ENCODE peak calls at places on chromosomes 6 and 20, in six cellular contexts. V is neural progenitor cell, W is left ventricle myocardium inferior, H is heart left ventricle, Z is esophagus muscularis mucosa, O is lower lobe of right lung. G is an unnamed sample.

GRCh38 chr20:58171796-58172425 is 56.5 kb downstream of the ANKRD60 start:
- DNase-seq in O (peak; percentile 7), W (no peak), H (no peak), V (no peak), Z (no peak), G (no peak)

GRCh38 chr20:3485913-3486312 is 15.1 kb downstream of the ATRN start:
- DNase-seq in Z (no peak), W (no peak), V (no peak), H (no peak), O (no peak), G (no peak)

GRCh38 chr20:35306931-35307517 is 14.8 kb upstream of the FAM83C start:
- DNase-seq in H (peak; percentile 40), V (peak; percentile 83), O (no peak), Z (no peak), W (peak; percentile 25), G (no peak)

GRCh38 chr6:15500901-15501805 is 161.7 kb downstream of the DTNBP1 start:
- DNase-seq in W (no peak), V (no peak), Z (no peak), H (no peak), O (no peak), G (peak; percentile 60)

GRCh38 chr20:40638414-40638813 is 50.6 kb downstream of the MAFB start:
- DNase-seq in V (no peak), W (no peak), O (no peak), H (no peak), Z (no peak), G (no peak)

GRCh38 chr6:18135171-18135570 is 12.7 kb upstream of the NHLRC1 start:
- DNase-seq in H (no peak), W (no peak), Z (no peak), O (no peak), V (no peak), G (no peak)

GRCh38 chr20:49338061-49338460 is 60.2 kb upstream of the ZNFX1 start:
- DNase-seq in Z (no peak), H (no peak), O (no peak), V (no peak), W (no peak), G (no peak)

GRCh38 chr6:103456652-103457051 is 1403.1 kb downstream of the HACE1 start:
- DNase-seq in V (no peak), O (no peak), Z (no peak), W (no peak), H (no peak), G (no peak)

GRCh38 chr6:82095091-82095490 is 152.5 kb downstream of the IBTK start:
- DNase-seq in Z (no peak), V (no peak), W (no peak), O (no peak), H (no peak), G (no peak)

GRCh38 chr6:106913111-106913510 is 61.4 kb downstream of the CD24 start:
- DNase-seq in W (no peak), H (no peak), V (no peak), O (no peak), Z (no peak), G (no peak)

GRCh38 chr6:5869261-5869660 is 137.5 kb downstream of the NRN1 start:
- DNase-seq in W (no peak), V (no peak), Z (no peak), O (no peak), H (no peak), G (no peak)

GRCh38 chr6:31836676-31837611 is 9.4 kb downstream of the HSPA1B start:
- DNase-seq in H (no peak), V (no peak), Z (no peak), O (no peak), W (no peak), G (no peak)
- H3K4me3 ChIP-seq in H (peak overlapping the region; percentile 97), V (peak overlapping the region; percentile 89), Z (peak overlapping the region; percentile 94), O (peak overlapping the region; percentile 78), W (peak overlapping the region; percentile 99), G (peak overlapping the region; percentile 66)

DNA sequence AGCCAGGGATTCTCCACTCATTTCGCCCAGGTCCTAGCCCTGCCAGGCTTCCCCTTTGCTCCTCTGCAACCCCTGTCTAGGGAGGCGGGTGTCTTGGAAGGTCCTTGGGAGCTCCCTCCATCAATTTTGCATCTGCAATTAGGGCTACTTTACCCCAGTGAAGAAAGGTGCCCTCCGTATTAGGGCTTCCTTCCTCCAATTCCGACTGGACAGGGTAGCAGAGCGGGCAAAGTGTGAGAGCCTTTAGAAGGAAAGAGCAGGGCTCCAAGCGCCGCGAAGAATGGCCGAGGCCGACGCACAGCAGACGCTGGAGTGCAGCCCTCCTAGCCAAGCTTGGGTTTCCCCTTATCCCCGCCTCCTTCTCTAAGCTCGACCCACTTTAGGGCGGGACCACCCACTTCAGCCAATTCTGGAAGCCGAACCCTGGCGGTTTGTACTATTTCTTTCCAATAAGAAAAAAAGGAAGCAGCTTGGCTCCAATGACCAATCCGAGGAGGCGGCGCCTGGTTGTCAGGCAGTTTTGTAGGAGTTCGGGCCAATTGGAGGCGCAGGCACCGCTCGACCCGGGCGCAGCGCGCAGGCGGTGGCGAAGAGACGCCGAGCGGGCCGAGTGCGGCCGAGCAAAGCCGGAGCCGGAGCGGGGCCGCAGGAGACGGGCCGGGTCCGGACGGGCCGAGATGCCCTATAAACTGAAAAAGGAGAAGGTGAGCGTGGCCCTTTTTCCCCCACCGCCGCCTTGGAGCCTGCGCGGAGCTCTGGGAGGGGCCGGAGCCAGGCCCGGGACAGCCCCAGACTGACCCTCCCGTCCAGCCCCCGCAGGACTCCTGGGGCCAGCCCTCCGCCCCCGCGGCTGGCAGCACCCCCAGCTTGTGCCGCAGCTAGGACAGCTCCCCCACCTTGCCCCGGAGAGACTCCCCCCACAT is at the start of gene PPP2R5D:
- DNase-seq in V (peak; percentile 99), H (peak; percentile 98), Z (peak; percentile 99), W (peak; percentile 98), O (peak; percentile 98), G (peak; percentile 99)
- H3K4me1 ChIP-seq in V (peaks cover 13% of the 10 kb centered on the region), H (peaks cover 17% of the 10 kb centered on the region), Z (peaks cover 58% of the 10 kb centered on the region), W (peaks cover 66% of the 10 kb centered on the region), O (peaks cover 50% of the 10 kb centered on the region), G (peaks cover 47% of the 10 kb centered on the region)

GRCh38 chr6:129683606-129684322 is 26.2 kb downstream of the ARHGAP18 start:
- DNase-seq in Z (peak; percentile 91), H (peak; percentile 81), W (peak; percentile 65), V (no peak), O (peak; percentile 82), G (peak; percentile 90)
- H3K4me3 ChIP-seq in Z (no peak overlapping the region), H (no peak overlapping the region), W (no peak overlapping the region), V (no peak overlapping the region), O (no peak overlapping the region), G (no peak overlapping the region)

DNA sequence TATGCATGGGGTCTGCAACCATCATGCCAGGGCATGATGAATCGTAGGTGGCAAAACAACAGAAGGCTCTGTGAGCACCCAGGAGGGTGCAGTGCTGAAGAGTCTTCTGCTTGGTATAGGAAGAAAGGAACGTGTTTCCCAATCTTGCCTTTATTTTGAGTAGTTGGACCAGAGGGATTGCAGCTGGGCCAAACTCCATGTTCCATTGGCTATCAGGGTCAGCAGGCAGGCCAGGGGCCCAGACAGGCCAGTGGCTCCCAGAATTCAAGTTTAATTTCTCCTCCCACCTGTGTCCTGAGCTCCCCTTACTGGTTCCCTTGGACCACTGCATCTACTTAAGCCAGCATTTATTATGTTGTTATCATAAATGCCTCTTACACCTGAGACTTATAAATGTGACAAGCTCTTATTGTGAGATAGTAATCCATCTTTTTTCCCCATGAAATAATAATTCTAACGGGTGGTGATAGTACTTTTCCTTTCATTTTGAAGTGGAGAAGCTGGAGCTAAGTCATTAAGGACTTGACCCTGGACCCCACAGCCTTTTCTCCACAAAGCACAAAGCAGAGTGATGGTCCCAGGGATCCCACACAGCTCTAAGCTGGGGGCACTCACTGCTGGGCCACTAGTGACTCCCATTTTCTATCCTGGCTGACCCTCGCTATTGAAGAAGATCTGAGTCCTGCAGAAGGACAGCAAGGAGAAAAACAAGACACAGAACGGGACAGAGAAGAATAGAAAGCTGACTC is 809 bp upstream of the TRIM38 start:
- DNase-seq in H (no peak), O (no peak), W (no peak), V (no peak), Z (peak; percentile 68), G (no peak)
- H3K4me1 ChIP-seq in H (no peaks in the 10 kb centered on the region), O (peaks cover 46% of the 10 kb centered on the region), W (peaks cover 47% of the 10 kb centered on the region), V (peaks cover 4% of the 10 kb centered on the region), Z (peaks cover 50% of the 10 kb centered on the region), G (peaks cover 46% of the 10 kb centered on the region)

GRCh38 chr6:144217264-144217663 is 66.9 kb downstream of the STX11 start:
- DNase-seq in H (no peak), W (no peak), V (no peak), O (no peak), Z (no peak), G (no peak)
- H3K4me3 ChIP-seq in H (peak overlapping the region; percentile 82), W (peak overlapping the region; percentile 79), V (peak overlapping the region; percentile 58), O (peak overlapping the region; percentile 62), Z (peak overlapping the region; percentile 72), G (peak overlapping the region; percentile 64)

DNA sequence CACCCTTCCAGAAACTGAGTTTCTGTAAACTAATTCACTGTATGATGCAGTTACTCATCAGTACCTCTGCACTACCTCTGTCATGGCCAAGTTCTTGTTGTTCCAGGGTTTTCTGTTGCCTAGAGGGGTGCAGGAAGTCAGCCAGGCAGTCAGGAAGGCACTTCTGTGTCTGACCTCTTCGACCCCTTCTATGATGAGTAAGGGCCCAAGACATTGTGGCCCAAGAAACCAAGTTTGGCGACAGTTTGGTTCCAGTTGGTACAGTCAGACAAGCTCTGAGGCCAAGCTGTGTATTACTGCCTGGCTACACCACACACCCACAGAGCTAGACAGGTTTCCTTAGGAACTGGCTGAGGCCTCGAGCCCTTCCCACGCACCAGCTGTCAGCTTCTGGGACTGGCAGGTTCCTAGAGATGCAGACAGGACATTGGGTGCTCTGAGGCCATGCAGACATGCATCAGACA is 41.2 kb downstream of the TRAF3IP2 start:
- DNase-seq in Z (no peak), V (no peak), O (no peak), H (no peak), W (peak; percentile 57), G (no peak)
- H3K4me1 ChIP-seq in Z (peaks cover 75% of the 10 kb centered on the region), V (peaks cover 27% of the 10 kb centered on the region), O (peaks cover 62% of the 10 kb centered on the region), H (peaks cover 25% of the 10 kb centered on the region), W (peaks cover 78% of the 10 kb centered on the region), G (peaks cover 71% of the 10 kb centered on the region)

DNA sequence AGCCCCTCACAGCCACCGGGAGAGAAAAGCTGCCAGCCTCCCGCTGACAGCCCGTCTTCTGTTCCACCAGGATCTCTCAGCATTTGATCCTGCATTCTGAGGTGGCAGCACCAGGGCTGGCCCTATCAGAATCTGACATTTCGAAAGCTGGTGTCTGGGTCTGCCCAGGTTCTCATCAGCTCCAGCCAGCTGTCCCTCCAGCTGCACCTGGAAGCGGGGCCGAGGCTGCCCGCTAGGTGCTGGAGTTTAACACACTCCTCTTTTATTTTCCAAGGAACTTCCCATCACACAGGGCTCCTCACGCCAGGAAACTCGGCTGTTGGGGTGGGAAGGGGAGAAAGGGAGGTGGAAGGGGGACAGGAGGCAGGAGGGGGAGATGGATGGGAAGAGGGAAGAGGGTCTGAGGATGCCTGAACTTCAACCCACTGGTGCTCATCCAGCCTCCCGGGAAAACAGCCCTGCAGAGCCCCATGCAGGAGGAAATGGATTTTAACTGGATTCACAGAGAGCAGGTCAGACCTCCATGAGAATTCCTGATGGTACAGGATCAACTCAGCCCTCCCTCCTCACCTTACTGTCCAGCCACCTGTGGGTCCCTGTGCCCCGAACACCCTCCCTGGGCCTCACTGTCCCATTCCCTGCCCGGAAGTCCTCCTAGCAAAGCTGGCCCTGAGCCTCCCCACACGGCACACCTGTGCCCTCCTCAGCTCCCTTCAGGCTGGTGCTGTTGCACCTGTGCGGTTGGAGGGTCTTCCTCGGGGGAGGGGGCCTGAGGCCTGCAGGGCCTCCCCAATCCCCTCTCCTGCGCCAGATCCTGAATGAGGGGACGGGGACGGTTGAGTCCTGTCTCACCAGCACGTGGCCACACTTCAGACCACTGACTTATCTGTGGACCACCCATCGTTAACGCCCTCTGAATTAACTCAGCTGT is 3.9 kb upstream of the LSM14B start:
- DNase-seq in Z (no peak), H (no peak), W (no peak), O (no peak), V (no peak), G (no peak)
- H3K4me3 ChIP-seq in Z (no peak overlapping the region), H (no peak overlapping the region), W (peak overlapping the region; percentile 14), O (no peak overlapping the region), V (no peak overlapping the region), G (no peak overlapping the region)

G was measured in sigmoid colon.